ENCODE peak calls at places on chromosomes 2 and 18, in ten cellular contexts. Y, I, W, K, U, M, F, L, V and Q are unnamed samples.

GRCh38 chr2:44964704-44965343 is 23.3 kb downstream of the SIX3 start:
- DNase-seq in Y (no peak), I (no peak), W (no peak), K (no peak), U (peak), M (no peak), F (no peak), L (no peak), V (no peak), Q (peak)

GRCh38 chr2:203437516-203437915 is 97.6 kb downstream of the RAPH1 start:
- DNase-seq in Y (no peak), I (no peak), W (no peak), K (no peak), U (peak), M (no peak), F (no peak), L (no peak), V (no peak), Q (peak)

GRCh38 chr18:59620381-59620780 is 76.8 kb downstream of the CCBE1 start:
- DNase-seq in Y (no peak), I (no peak), W (no peak), K (no peak), U (no peak), M (no peak), F (no peak), L (no peak), V (no peak), Q (no peak)

GRCh38 chr2:12488365-12488972 is 228.3 kb upstream of the TRIB2 start:
- DNase-seq in Y (no peak), I (no peak), W (no peak), K (no peak), U (no peak), M (no peak), F (no peak), L (no peak), V (no peak), Q (no peak)

GRCh38 chr2:149169653-149170052 is 131.2 kb downstream of the LYPD6B start:
- DNase-seq in Y (no peak), I (no peak), W (peak), K (no peak), U (peak), M (peak), F (no peak), L (no peak), V (no peak), Q (no peak)

GRCh38 chr2:196959750-196960392 is 33.4 kb upstream of the PGAP1 start:
- DNase-seq in Y (no peak), I (no peak), W (no peak), K (no peak), U (peak), M (no peak), F (no peak), L (no peak), V (no peak), Q (peak)

GRCh38 chr2:135047295-135047694 is at the start of gene MAP3K19:
- DNase-seq in Y (no peak), I (no peak), W (no peak), K (no peak), U (no peak), M (no peak), F (no peak), L (no peak), V (no peak), Q (no peak)

GRCh38 chr2:179770029-179770428 is 91.4 kb downstream of the ZNF385B start:
- DNase-seq in Y (no peak), I (no peak), W (no peak), K (no peak), U (no peak), M (no peak), F (no peak), L (no peak), V (no peak), Q (no peak)

GRCh38 chr2:23502096-23502495 is 117.1 kb downstream of the KLHL29 start:
- DNase-seq in Y (no peak), I (no peak), W (no peak), K (no peak), U (peak), M (no peak), F (no peak), L (no peak), V (no peak), Q (no peak)

GRCh38 chr2:24831736-24832421 is 38.7 kb downstream of the CENPO start:
- DNase-seq in Y (no peak), I (no peak), W (no peak), K (no peak), U (no peak), M (no peak), F (no peak), L (no peak), V (no peak), Q (no peak)

GRCh38 chr2:220670461-220670979 is 901.6 kb downstream of the EPHA4 start:
- DNase-seq in Y (no peak), I (no peak), W (no peak), K (no peak), U (no peak), M (no peak), F (no peak), L (peak), V (no peak), Q (no peak)

GRCh38 chr2:86017901-86018896 is 87.5 kb downstream of the POLR1A start:
- DNase-seq in Y (peak), I (no peak), W (no peak), K (peak), U (peak), M (peak), F (no peak), L (no peak), V (peak), Q (no peak)

GRCh38 chr2:150610670-150611279 is 123.3 kb upstream of the RND3 start:
- DNase-seq in Y (no peak), I (no peak), W (peak), K (no peak), U (peak), M (no peak), F (no peak), L (peak), V (peak), Q (peak)

GRCh38 chr2:221822416-221822815 is 250.3 kb upstream of the EPHA4 start:
- DNase-seq in Y (no peak), I (no peak), W (no peak), K (no peak), U (peak), M (no peak), F (no peak), L (peak), V (no peak), Q (peak)

GRCh38 chr18:23207191-23207955 is 72.1 kb downstream of the CABLES1 start:
- DNase-seq in Y (no peak), I (no peak), W (peak), K (no peak), U (no peak), M (no peak), F (no peak), L (peak), V (peak), Q (peak)
- TF ChIP-seq CTCF in Y (no peak), I (peak), W (peak), K (no peak), U (no peak), M (no peak), F (peak), L (peak), V (peak), Q (peak)

GRCh38 chr2:72815655-72816268 is 10.1 kb downstream of the EXOC6B start:
- DNase-seq in Y (no peak), I (no peak), W (no peak), K (no peak), U (peak), M (no peak), F (no peak), L (no peak), V (peak), Q (no peak)

GRCh38 chr2:72822794-72823193 is 3.0 kb downstream of the EXOC6B start:
- DNase-seq in Y (no peak), I (no peak), W (no peak), K (no peak), U (no peak), M (no peak), F (no peak), L (no peak), V (no peak), Q (no peak)

GRCh38 chr2:72821983-72822382 is 3.9 kb downstream of the EXOC6B start:
- DNase-seq in Y (no peak), I (no peak), W (no peak), K (no peak), U (no peak), M (no peak), F (no peak), L (no peak), V (no peak), Q (no peak)

GRCh38 chr2:72821118-72821517 is 4.7 kb downstream of the EXOC6B start:
- DNase-seq in Y (no peak), I (no peak), W (no peak), K (no peak), U (no peak), M (no peak), F (no peak), L (no peak), V (no peak), Q (no peak)

DNA sequence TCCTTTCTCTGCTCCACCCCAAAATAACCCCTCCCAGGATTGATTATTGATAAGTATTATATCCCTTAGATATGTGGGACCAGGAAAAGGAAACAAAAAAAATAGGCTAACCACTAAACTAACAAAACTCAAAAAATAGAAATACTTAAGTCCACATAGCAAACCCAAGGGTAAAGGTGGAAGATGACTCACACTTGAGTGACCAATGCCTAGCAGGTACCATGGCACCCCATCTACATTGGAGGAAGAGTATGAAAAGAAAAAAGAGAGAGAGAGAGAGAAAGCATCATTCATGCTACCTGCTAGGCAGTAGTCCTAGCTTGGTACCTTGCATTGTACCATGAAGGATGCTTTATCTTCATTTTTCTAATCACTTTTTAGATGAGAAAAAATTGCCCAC is 6.3 kb downstream of the EXOC6B start:
- DNase-seq in Y (no peak), I (no peak), W (no peak), K (no peak), U (no peak), M (no peak), F (no peak), L (no peak), V (no peak), Q (no peak)
- H3K4me3 ChIP-seq in Y (no peak), I (no peak), W (no peak), K (no peak), U (no peak), M (no peak), F (no peak), L (no peak), V (no peak), Q (no peak)

GRCh38 chr2:121804340-121804739 is 48.9 kb downstream of the TSN start:
- DNase-seq in Y (no peak), I (no peak), W (no peak), K (no peak), U (no peak), M (no peak), F (no peak), L (peak), V (peak), Q (peak)
- TF ChIP-seq CTCF in Y (no peak), I (no peak), W (no peak), K (no peak), U (no peak), M (no peak), F (no peak), L (no peak), V (no peak), Q (no peak)

GRCh38 chr2:223114170-223114569 is 62.2 kb downstream of the KCNE4 start:
- DNase-seq in Y (no peak), I (peak), W (no peak), K (no peak), U (peak), M (no peak), F (no peak), L (peak), V (no peak), Q (no peak)

GRCh38 chr2:223109341-223109740 is 57.4 kb downstream of the KCNE4 start:
- DNase-seq in Y (no peak), I (peak), W (no peak), K (no peak), U (peak), M (no peak), F (no peak), L (peak), V (no peak), Q (peak)

GRCh38 chr2:223113161-223113560 is 61.2 kb downstream of the KCNE4 start:
- DNase-seq in Y (no peak), I (no peak), W (no peak), K (no peak), U (peak), M (no peak), F (no peak), L (peak), V (peak), Q (peak)

GRCh38 chr2:223117533-223117932 is 65.5 kb downstream of the KCNE4 start:
- DNase-seq in Y (no peak), I (no peak), W (no peak), K (no peak), U (no peak), M (no peak), F (no peak), L (no peak), V (no peak), Q (no peak)

GRCh38 chr2:223114917-223115316 is 62.9 kb downstream of the KCNE4 start:
- DNase-seq in Y (no peak), I (no peak), W (no peak), K (no peak), U (no peak), M (no peak), F (no peak), L (no peak), V (no peak), Q (no peak)
- H3K4me3 ChIP-seq in Y (no peak), I (no peak), W (no peak), K (no peak), U (no peak), M (no peak), F (no peak), L (no peak), V (no peak), Q (no peak)

GRCh38 chr18:7566244-7566586 is 901 bp upstream of the PTPRM start:
- DNase-seq in Y (no peak), I (no peak), W (no peak), K (no peak), U (no peak), M (no peak), F (no peak), L (peak), V (no peak), Q (no peak)

GRCh38 chr18:7565677-7566076 is 1.4 kb upstream of the PTPRM start:
- DNase-seq in Y (no peak), I (no peak), W (no peak), K (no peak), U (no peak), M (no peak), F (no peak), L (no peak), V (no peak), Q (no peak)

GRCh38 chr18:7566587-7567486 is at the start of gene PTPRM:
- DNase-seq in Y (peak), I (no peak), W (peak), K (peak), U (peak), M (peak), F (no peak), L (peak), V (peak), Q (peak)

GRCh38 chr18:7567487-7568425 is 640 bp downstream of the PTPRM start:
- DNase-seq in Y (peak), I (no peak), W (no peak), K (peak), U (peak), M (peak), F (no peak), L (peak), V (peak), Q (peak)

GRCh38 chr18:7568426-7568825 is 1.3 kb downstream of the PTPRM start:
- DNase-seq in Y (peak), I (no peak), W (no peak), K (peak), U (no peak), M (peak), F (no peak), L (peak), V (peak), Q (no peak)
- TF ChIP-seq CTCF in Y (no peak), I (peak), W (no peak), K (no peak), U (peak), M (no peak), F (peak), L (peak), V (no peak), Q (no peak)